ENCODE peak calls at places on chromosomes 2 and 18, in ten cellular contexts. A is IMR-90, N is OCI-LY7, Z is right atrium auricular region, Q is hepatocyte, V is tibial artery, J is neuronal stem cell, M is mammary epithelial cell, F is psoas muscle, H is sigmoid colon. L is an unnamed sample. For H3K9me3 and H3K4me1, the result is how much of the 10 kb centered on the place peaks cover.

GRCh38 chr2:209614630-209615369 is 156.8 kb upstream of the UNC80 start:
- DNase-seq in A (no peak), N (no peak), Z (no peak), Q (no peak), V (no peak), J (peak), M (no peak), F (no peak), H (no peak), L (no peak)

GRCh38 chr2:119307419-119308140 is 59.1 kb downstream of the C2orf76 start:
- DNase-seq in A (no peak), N (no peak), Z (no peak), Q (no peak), V (no peak), J (no peak), M (no peak), F (no peak), H (no peak), L (no peak)

GRCh38 chr2:191376981-191377629 is 131.9 kb downstream of the MYO1B start:
- DNase-seq in A (peak), N (no peak), Z (peak), Q (peak), V (peak), J (no peak), M (peak), F (peak), H (peak), L (peak)

GRCh38 chr2:98923244-98923940 is 12.6 kb downstream of the CRACDL start:
- DNase-seq in A (no peak), N (no peak), Z (no peak), Q (no peak), V (no peak), J (no peak), M (no peak), F (no peak), H (no peak), L (no peak)

GRCh38 chr2:238415036-238415764 is 11.5 kb upstream of the ASB1 start:
- DNase-seq in A (no peak), N (peak), Z (no peak), Q (no peak), V (no peak), J (no peak), M (peak), F (no peak), H (no peak), L (no peak)

GRCh38 chr18:26925313-26925712 is 59.8 kb upstream of the AQP4 start:
- DNase-seq in A (no peak), N (no peak), Z (no peak), Q (no peak), V (no peak), J (no peak), M (no peak), F (no peak), H (no peak), L (no peak)

GRCh38 chr2:25132693-25133092 is 35.7 kb downstream of the POMC start:
- DNase-seq in A (no peak), N (no peak), Z (no peak), Q (no peak), V (no peak), J (no peak), M (no peak), F (peak), H (no peak), L (no peak)

GRCh38 chr18:3151379-3152264 is 68.1 kb downstream of the MYOM1 start:
- DNase-seq in A (peak), N (peak), Z (no peak), Q (peak), V (no peak), J (peak), M (no peak), F (no peak), H (no peak), L (no peak)

GRCh38 chr2:45269149-45269793 is 260.0 kb upstream of the SIX2 start:
- DNase-seq in A (peak), N (no peak), Z (no peak), Q (no peak), V (no peak), J (no peak), M (no peak), F (no peak), H (no peak), L (no peak)

GRCh38 chr2:96024336-96025106 is 10.2 kb downstream of the GPAT2 start:
- DNase-seq in A (no peak), N (no peak), Z (no peak), Q (no peak), V (no peak), J (no peak), M (no peak), F (no peak), H (no peak), L (no peak)

GRCh38 chr18:57015036-57015805 is 131.7 kb upstream of the BOD1L2 start:
- DNase-seq in A (no peak), N (no peak), Z (no peak), Q (no peak), V (no peak), J (peak), M (no peak), F (no peak), H (no peak), L (no peak)

GRCh38 chr18:40577255-40577654 is 1377.8 kb upstream of the PIK3C3 start:
- DNase-seq in A (peak), N (no peak), Z (no peak), Q (no peak), V (no peak), J (no peak), M (no peak), F (no peak), H (no peak), L (no peak)

GRCh38 chr2:196241175-196241574 is 69.8 kb upstream of the STK17B start:
- DNase-seq in A (no peak), N (peak), Z (no peak), Q (no peak), V (no peak), J (no peak), M (no peak), F (no peak), H (no peak), L (no peak)

GRCh38 chr2:72984172-72984671 is 66.9 kb downstream of the EMX1 start:
- DNase-seq in A (no peak), N (no peak), Z (peak), Q (no peak), V (no peak), J (no peak), M (no peak), F (peak), H (no peak), L (no peak)

GRCh38 chr2:127584047-127584446 is 48.6 kb downstream of the MYO7B start:
- DNase-seq in A (no peak), N (no peak), Z (peak), Q (no peak), V (peak), J (no peak), M (no peak), F (no peak), H (no peak), L (no peak)

GRCh38 chr2:96175951-96176350 is 30.7 kb upstream of the DUSP2 start:
- DNase-seq in A (peak), N (no peak), Z (no peak), Q (no peak), V (no peak), J (no peak), M (peak), F (no peak), H (no peak), L (no peak)

GRCh38 chr2:145412155-145412554 is 892.2 kb upstream of the ZEB2 start:
- DNase-seq in A (no peak), N (peak), Z (no peak), Q (no peak), V (no peak), J (no peak), M (no peak), F (no peak), H (no peak), L (no peak)

GRCh38 chr2:181764095-181764963 is 84.0 kb upstream of the NEUROD1 start:
- DNase-seq in A (no peak), N (no peak), Z (no peak), Q (no peak), V (no peak), J (no peak), M (no peak), F (no peak), H (no peak), L (no peak)

GRCh38 chr18:28178720-28179119 is 1.8 kb upstream of the CDH2 start:
- DNase-seq in A (peak), N (no peak), Z (no peak), Q (peak), V (no peak), J (no peak), M (no peak), F (no peak), H (no peak), L (no peak)

GRCh38 chr2:200466703-200467418 is 43.0 kb downstream of the KCTD18 start:
- DNase-seq in A (peak), N (peak), Z (peak), Q (no peak), V (peak), J (no peak), M (no peak), F (peak), H (peak), L (no peak)

GRCh38 chr2:36885605-36886004 is 80.7 kb downstream of the STRN start:
- DNase-seq in A (no peak), N (no peak), Z (no peak), Q (no peak), V (no peak), J (no peak), M (no peak), F (no peak), H (no peak), L (no peak)

GRCh38 chr2:2243666-2244065 is 87.4 kb downstream of the MYT1L start:
- DNase-seq in A (no peak), N (no peak), Z (no peak), Q (no peak), V (no peak), J (no peak), M (no peak), F (no peak), H (no peak), L (no peak)

GRCh38 chr2:72106978-72107377 is 40.7 kb downstream of the CYP26B1 start:
- DNase-seq in A (no peak), N (no peak), Z (peak), Q (no peak), V (no peak), J (no peak), M (no peak), F (no peak), H (no peak), L (no peak)

GRCh38 chr18:79580481-79581171 is 99.0 kb upstream of the CTDP1 start:
- DNase-seq in A (no peak), N (no peak), Z (no peak), Q (no peak), V (no peak), J (no peak), M (no peak), F (no peak), H (peak), L (no peak)

GRCh38 chr2:10909050-10909995 is 2.4 kb upstream of the KCNF1 start:
- DNase-seq in A (no peak), N (peak), Z (no peak), Q (peak), V (no peak), J (peak), M (no peak), F (no peak), H (peak), L (no peak)

GRCh38 chr18:50803579-50803978 is 16.2 kb downstream of the MRO start:
- DNase-seq in A (no peak), N (no peak), Z (no peak), Q (peak), V (no peak), J (no peak), M (no peak), F (no peak), H (no peak), L (no peak)

GRCh38 chr18:74598350-74599001 is 806 bp downstream of the ZNF407 start:
- DNase-seq in A (peak), N (peak), Z (peak), Q (peak), V (peak), J (peak), M (no peak), F (peak), H (peak), L (peak)

GRCh38 chr2:190121971-190122370 is 59.4 kb upstream of the MSTN start:
- DNase-seq in A (peak), N (peak), Z (no peak), Q (no peak), V (no peak), J (no peak), M (no peak), F (no peak), H (no peak), L (no peak)

GRCh38 chr2:98457045-98457696 is 12.5 kb downstream of the INPP4A start:
- DNase-seq in A (peak), N (no peak), Z (peak), Q (no peak), V (no peak), J (no peak), M (peak), F (no peak), H (no peak), L (no peak)

GRCh38 chr2:116917196-116917595 is 897.3 kb upstream of the DDX18 start:
- DNase-seq in A (no peak), N (no peak), Z (no peak), Q (no peak), V (no peak), J (no peak), M (no peak), F (no peak), H (no peak), L (no peak)

GRCh38 chr2:116918574-116918973 is 895.9 kb upstream of the DDX18 start:
- DNase-seq in A (no peak), N (no peak), Z (no peak), Q (no peak), V (no peak), J (no peak), M (no peak), F (no peak), H (no peak), L (no peak)

GRCh38 chr2:116924509-116924908 is 890.0 kb upstream of the DDX18 start:
- DNase-seq in A (no peak), N (no peak), Z (no peak), Q (no peak), V (no peak), J (no peak), M (no peak), F (no peak), H (no peak), L (no peak)

DNA sequence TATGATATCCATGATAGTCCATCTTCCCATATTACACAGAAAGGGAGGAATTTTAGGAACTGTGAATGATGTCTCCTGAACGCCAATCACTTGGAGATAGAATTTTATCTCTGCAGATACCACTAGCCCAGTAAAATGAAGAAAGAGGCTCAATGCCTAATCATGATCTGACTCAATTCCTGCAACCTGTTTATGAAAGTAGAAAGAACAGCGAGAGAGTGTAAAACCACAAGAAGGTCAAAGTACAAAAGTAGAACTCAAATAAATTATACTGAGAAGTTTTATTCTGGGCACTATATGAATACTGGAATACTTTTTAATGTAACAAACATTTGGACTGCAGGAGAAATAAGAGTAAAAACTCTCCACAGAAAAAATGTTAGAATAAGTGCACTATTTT is 892.1 kb upstream of the DDX18 start:
- DNase-seq in A (no peak), N (no peak), Z (no peak), Q (no peak), V (no peak), J (no peak), M (no peak), F (no peak), H (no peak), L (no peak)
- H3K9me3 ChIP-seq in A (under half), N (under half), Z (under half), Q (under half), V (under half), J (under half), M (under half), F (under half), H (under half), L (under half)

DNA sequence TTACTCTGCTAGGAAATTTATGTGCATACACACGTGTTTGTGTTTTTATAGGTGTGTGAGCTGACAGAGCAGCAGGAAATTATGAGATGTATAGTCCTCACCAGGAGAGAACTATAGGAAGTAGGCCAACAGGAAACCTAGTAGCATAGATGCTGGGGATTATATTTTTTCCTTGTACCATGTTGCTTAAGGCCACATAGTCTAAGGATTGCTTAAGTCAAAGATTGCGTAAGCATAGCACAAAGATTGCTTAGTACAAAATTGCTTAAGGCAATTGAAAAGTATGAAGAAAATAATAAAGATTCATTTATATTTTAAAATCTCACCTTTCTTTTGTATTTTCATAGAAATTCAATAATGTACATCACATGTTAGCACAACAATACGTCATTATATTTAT is 18.7 kb upstream of the CCDC102B start:
- DNase-seq in A (peak), N (no peak), Z (no peak), Q (peak), V (no peak), J (no peak), M (peak), F (no peak), H (no peak), L (no peak)
- H3K4me1 ChIP-seq in A (under half), N (under half), Z (under half), Q (under half), V (under half), J (under half), M (under half), F (under half), H (under half), L (under half)

GRCh38 chr2:173327421-173327820 is 27.3 kb upstream of the CDCA7 start:
- DNase-seq in A (no peak), N (no peak), Z (no peak), Q (no peak), V (no peak), J (no peak), M (no peak), F (no peak), H (no peak), L (no peak)

GRCh38 chr2:173323371-173323770 is 31.3 kb upstream of the CDCA7 start:
- DNase-seq in A (no peak), N (no peak), Z (no peak), Q (no peak), V (no peak), J (no peak), M (no peak), F (no peak), H (no peak), L (no peak)

GRCh38 chr2:173326806-173327205 is 27.9 kb upstream of the CDCA7 start:
- DNase-seq in A (peak), N (no peak), Z (no peak), Q (no peak), V (no peak), J (no peak), M (peak), F (no peak), H (no peak), L (no peak)
- H3K9me3 ChIP-seq in A (under half), N (under half), Z (under half), Q (under half), V (under half), J (under half), M (under half), F (under half), H (under half), L (under half)

DNA sequence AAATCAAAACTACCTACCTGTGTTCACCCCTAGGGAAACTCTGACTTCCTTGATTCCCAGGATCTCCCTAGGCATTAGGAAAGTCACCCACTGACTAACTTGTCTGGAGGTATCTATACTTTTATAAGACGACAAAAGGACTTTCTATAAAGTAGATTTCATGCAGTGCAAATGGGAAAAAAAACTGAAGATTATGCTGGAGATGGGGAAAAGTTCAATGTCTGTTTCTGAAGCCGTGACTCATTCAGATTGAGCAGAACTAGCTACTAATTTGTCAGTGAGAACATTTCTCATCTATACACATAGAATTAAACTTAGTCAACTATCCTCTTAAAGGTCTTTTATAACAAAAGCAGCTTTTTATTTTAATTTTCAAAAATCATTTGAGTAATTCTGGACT is 6.0 kb downstream of the SEPTIN10 start:
- DNase-seq in A (peak), N (no peak), Z (no peak), Q (no peak), V (no peak), J (no peak), M (peak), F (no peak), H (no peak), L (no peak)
- H3K4me1 ChIP-seq in A (under half), N (under half), Z (under half), Q (under half), V (under half), J (under half), M (under half), F (under half), H (half or more), L (half or more)

DNA sequence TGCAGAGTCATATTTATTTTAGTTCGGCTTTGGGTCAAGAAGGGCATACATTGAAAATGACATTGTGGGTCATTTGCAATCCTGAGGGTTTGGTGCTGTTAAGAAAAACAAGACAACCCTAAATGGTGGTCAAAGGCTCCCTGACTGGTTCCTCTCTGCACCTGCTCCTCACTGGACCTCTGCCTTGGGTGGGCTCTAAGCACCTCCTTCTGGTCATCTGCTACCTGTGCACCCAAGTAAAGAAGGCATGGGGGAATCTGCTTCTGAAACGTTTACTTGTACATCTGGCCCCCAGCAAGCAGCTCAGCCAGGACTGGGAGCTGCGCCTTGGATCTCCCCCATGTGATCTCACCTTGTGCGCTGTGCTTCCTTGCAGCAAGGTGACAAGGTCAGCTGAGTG is 55.2 kb upstream of the MAL start:
- DNase-seq in A (no peak), N (no peak), Z (no peak), Q (no peak), V (no peak), J (no peak), M (no peak), F (no peak), H (no peak), L (peak)
- H3K9me3 ChIP-seq in A (under half), N (under half), Z (under half), Q (under half), V (under half), J (under half), M (under half), F (under half), H (under half), L (under half)

GRCh38 chr2:55116966-55117365 is 66.7 kb upstream of the RTN4 start:
- DNase-seq in A (no peak), N (no peak), Z (peak), Q (no peak), V (no peak), J (no peak), M (no peak), F (no peak), H (no peak), L (no peak)

GRCh38 chr2:55115795-55116597 is 65.7 kb upstream of the RTN4 start:
- DNase-seq in A (peak), N (no peak), Z (no peak), Q (no peak), V (no peak), J (no peak), M (peak), F (no peak), H (no peak), L (no peak)

GRCh38 chr2:55118643-55119065 is 68.4 kb upstream of the RTN4 start:
- DNase-seq in A (no peak), N (peak), Z (no peak), Q (no peak), V (no peak), J (no peak), M (no peak), F (no peak), H (no peak), L (no peak)

GRCh38 chr2:55114597-55114996 is 64.3 kb upstream of the RTN4 start:
- DNase-seq in A (no peak), N (no peak), Z (no peak), Q (no peak), V (no peak), J (no peak), M (no peak), F (no peak), H (no peak), L (no peak)

GRCh38 chr2:55116598-55116964 is 66.3 kb upstream of the RTN4 start:
- DNase-seq in A (no peak), N (no peak), Z (no peak), Q (no peak), V (no peak), J (no peak), M (no peak), F (no peak), H (no peak), L (no peak)
- H3K4me1 ChIP-seq in A (under half), N (under half), Z (under half), Q (under half), V (under half), J (under half), M (under half), F (under half), H (under half), L (under half)

L was measured in esophagus muscularis mucosa.